ENCODE peak calls at places on chromosome 16, in nine cellular contexts. C, S, G, M, T, J, I, K and A are unnamed samples.

GRCh38 chr16:1075546-1075945 is 3.0 kb downstream of the SSTR5 start:
- DNase-seq in C (no peak), S (no peak), G (no peak), M (no peak), T (no peak), J (no peak), I (no peak), K (peak; percentile 49), A (no peak)

GRCh38 chr16:14077918-14078317 is 6.8 kb downstream of the MRTFB start:
- DNase-seq in C (no peak), S (peak; percentile 15), G (no peak), M (no peak), T (no peak), J (no peak), I (no peak), K (no peak), A (no peak)

GRCh38 chr16:12097523-12098428 is 121.2 kb downstream of the SNX29 start:
- DNase-seq in C (no peak), S (no peak), G (no peak), M (no peak), T (peak; percentile 72), J (no peak), I (no peak), K (no peak), A (no peak)

GRCh38 chr16:35492225-35492624 is 2032.8 kb downstream of the TP53TG3F start:
- DNase-seq in C (no peak), S (no peak), G (no peak), M (no peak), T (no peak), J (no peak), I (no peak), K (peak; percentile 60), A (no peak)

GRCh38 chr16:48535369-48535787 is 74.6 kb downstream of the N4BP1 start:
- DNase-seq in C (no peak), S (no peak), G (no peak), M (no peak), T (no peak), J (no peak), I (no peak), K (no peak), A (no peak)

GRCh38 chr16:10895053-10895946 is 18.3 kb downstream of the CIITA start:
- DNase-seq in C (no peak), S (peak; percentile 79), G (peak; percentile 21), M (peak; percentile 22), T (no peak), J (no peak), I (no peak), K (no peak), A (no peak)

GRCh38 chr16:84617068-84617630 is 729 bp downstream of the COTL1 start:
- DNase-seq in C (peak; percentile 45), S (peak; percentile 51), G (no peak), M (no peak), T (no peak), J (no peak), I (no peak), K (no peak), A (no peak)

GRCh38 chr16:52251495-52251894 is 295.4 kb downstream of the TOX3 start:
- DNase-seq in C (no peak), S (no peak), G (no peak), M (peak; percentile 2), T (no peak), J (no peak), I (no peak), K (no peak), A (no peak)

GRCh38 chr16:1214693-1215092 is 10.4 kb downstream of the TPSG1 start:
- DNase-seq in C (no peak), S (no peak), G (no peak), M (no peak), T (no peak), J (no peak), I (no peak), K (peak; percentile 76), A (no peak)

GRCh38 chr16:3074860-3075545 is 9.6 kb downstream of the IL32 start:
- DNase-seq in C (peak; percentile 46), S (peak; percentile 17), G (peak; percentile 93), M (no peak), T (no peak), J (no peak), I (peak; percentile 69), K (no peak), A (no peak)

GRCh38 chr16:64089697-64090096 is 1032.2 kb downstream of the CDH11 start:
- DNase-seq in C (no peak), S (no peak), G (no peak), M (peak; percentile 55), T (no peak), J (no peak), I (no peak), K (no peak), A (no peak)

GRCh38 chr16:56824804-56825203 is 40.2 kb upstream of the SLC12A3 start:
- DNase-seq in C (no peak), S (no peak), G (no peak), M (no peak), T (no peak), J (no peak), I (no peak), K (no peak), A (no peak)

GRCh38 chr16:87895641-87896141 is 26.4 kb upstream of the SLC7A5 start:
- DNase-seq in C (peak; percentile 37), S (no peak), G (peak; percentile 41), M (no peak), T (no peak), J (no peak), I (peak; percentile 67), K (no peak), A (no peak)

GRCh38 chr16:84095466-84095865 is 21.3 kb downstream of the MBTPS1 start:
- DNase-seq in C (no peak), S (no peak), G (no peak), M (no peak), T (no peak), J (no peak), I (no peak), K (no peak), A (no peak)

GRCh38 chr16:49019826-49020401 is 261.7 kb downstream of the CBLN1 start:
- DNase-seq in C (no peak), S (no peak), G (no peak), M (no peak), T (no peak), J (no peak), I (no peak), K (no peak), A (peak; percentile 89)

DNA sequence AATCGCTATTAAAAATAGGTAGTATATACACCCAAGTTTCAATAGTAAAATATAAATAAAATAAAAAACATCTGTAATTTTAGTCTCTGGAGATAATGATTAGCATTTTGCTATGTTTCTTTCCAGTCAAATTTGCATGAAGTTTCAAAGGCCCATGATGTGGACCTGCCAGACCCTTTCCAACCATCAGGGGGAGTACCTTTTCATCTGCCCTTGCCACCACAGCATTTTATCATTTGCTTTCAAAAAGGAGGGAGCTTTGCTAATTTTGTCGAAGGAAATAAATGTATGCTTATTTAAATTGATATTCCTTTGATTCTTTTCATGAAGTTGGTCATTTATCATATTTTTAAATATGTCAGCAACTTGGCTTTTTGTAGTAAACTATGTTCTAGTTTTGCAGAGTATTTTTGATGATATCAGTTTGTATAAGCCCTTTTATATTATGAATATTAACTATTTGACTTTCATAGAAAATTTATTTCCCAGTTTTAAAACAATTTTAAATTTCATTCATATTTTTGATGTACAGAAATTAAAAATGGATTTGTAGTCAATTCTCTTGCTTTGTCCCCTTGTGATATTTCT is 115.2 kb upstream of the NETO2 start:
- DNase-seq in C (no peak), S (peak; percentile 61), G (peak; percentile 22), M (peak; percentile 33), T (no peak), J (no peak), I (peak; percentile 5), K (no peak), A (no peak)
- TF ChIP-seq CTCF in C (peak; percentile 44), S (peak; percentile 57), G (peak; percentile 36), M (peak; percentile 61), T (peak; percentile 12), J (no peak), I (peak; percentile 63), K (peak; percentile 32), A (peak; percentile 22)

GRCh38 chr16:28537076-28537475 is 1.7 kb downstream of the NUPR1 start:
- DNase-seq in C (no peak), S (no peak), G (no peak), M (no peak), T (peak; percentile 76), J (no peak), I (no peak), K (no peak), A (no peak)
- TF ChIP-seq POLR2AphosphoS5 in C (no peak), S (no peak), G (no peak), M (no peak), T (peak; percentile 56), J (no peak), I (no peak), K (no peak), A (no peak)

GRCh38 chr16:15523092-15523541 is 88.7 kb downstream of the BMERB1 start:
- DNase-seq in C (no peak), S (no peak), G (peak; percentile 65), M (no peak), T (no peak), J (no peak), I (no peak), K (no peak), A (no peak)
- TF ChIP-seq CTCF in C (no peak), S (no peak), G (peak; percentile 15), M (no peak), T (no peak), J (no peak), I (no peak), K (no peak), A (no peak)

GRCh38 chr16:31453255-31454204 is 5.8 kb upstream of the ARMC5 start:
- DNase-seq in C (no peak), S (peak; percentile 41), G (no peak), M (no peak), T (no peak), J (peak; percentile 69), I (no peak), K (no peak), A (no peak)
- TF ChIP-seq POLR2AphosphoS5 in C (no peak), S (no peak), G (peak; percentile 16), M (no peak), T (no peak), J (no peak), I (no peak), K (no peak), A (no peak)

GRCh38 chr16:74650966-74651567 is 15.6 kb downstream of the RFWD3 start:
- DNase-seq in C (no peak), S (no peak), G (no peak), M (peak; percentile 27), T (no peak), J (no peak), I (no peak), K (no peak), A (no peak)
- TF ChIP-seq CTCF in C (peak; percentile 29), S (peak; percentile 13), G (no peak), M (peak; percentile 27), T (no peak), J (peak; percentile 10), I (peak; percentile 36), K (no peak), A (peak; percentile 19)